ENCODE peak calls at places on chromosome 7, in seven cellular contexts. I is left lung, U is left ventricle myocardium inferior, V is heart left ventricle, S is OCI-LY7, X is gastrocnemius medialis, H is tibial artery. C is an unnamed sample.

GRCh38 chr7:46291601-46292150 is 370.6 kb upstream of the IGFBP3 start:
- DNase-seq in I (no peak), U (no peak), V (no peak), S (no peak), X (peak), H (peak), C (no peak)

GRCh38 chr7:139321071-139321745 is 19.9 kb upstream of the FMC1 start:
- DNase-seq in I (no peak), U (no peak), V (no peak), S (peak), X (no peak), H (no peak), C (no peak)

GRCh38 chr7:6505685-6506559 is 45.3 kb downstream of the GRID2IP start:
- DNase-seq in I (no peak), U (no peak), V (no peak), S (no peak), X (no peak), H (no peak), C (no peak)

GRCh38 chr7:100867040-100867795 is at the start of gene TRIP6:
- DNase-seq in I (peak), U (peak), V (peak), S (no peak), X (peak), H (peak), C (peak)

GRCh38 chr7:94057955-94058354 is 53.8 kb upstream of the BET1 start:
- DNase-seq in I (no peak), U (no peak), V (no peak), S (no peak), X (no peak), H (no peak), C (no peak)

GRCh38 chr7:51000956-51001355 is 218.3 kb upstream of the GRB10 start:
- DNase-seq in I (no peak), U (no peak), V (no peak), S (no peak), X (no peak), H (no peak), C (no peak)

GRCh38 chr7:41170466-41170865 is 532.4 kb downstream of the INHBA start:
- DNase-seq in I (no peak), U (no peak), V (no peak), S (no peak), X (no peak), H (no peak), C (no peak)

GRCh38 chr7:144454256-144455039 is 51.0 kb upstream of the NOBOX start:
- DNase-seq in I (no peak), U (no peak), V (no peak), S (no peak), X (no peak), H (no peak), C (no peak)

GRCh38 chr7:27587429-27587828 is 75.3 kb downstream of the HIBADH start:
- DNase-seq in I (no peak), U (no peak), V (no peak), S (no peak), X (no peak), H (no peak), C (no peak)

GRCh38 chr7:77855371-77856083 is 57.0 kb downstream of the PHTF2 start:
- DNase-seq in I (peak), U (peak), V (peak), S (no peak), X (peak), H (no peak), C (peak)

GRCh38 chr7:116443101-116443523 is 56.4 kb upstream of the CAV2 start:
- DNase-seq in I (no peak), U (no peak), V (no peak), S (no peak), X (no peak), H (no peak), C (no peak)

GRCh38 chr7:34430456-34430855 is 227.6 kb upstream of the NPSR1 start:
- DNase-seq in I (no peak), U (no peak), V (no peak), S (no peak), X (no peak), H (no peak), C (no peak)

GRCh38 chr7:36405409-36405803 is 15.7 kb downstream of the ANLN start:
- DNase-seq in I (no peak), U (no peak), V (no peak), S (no peak), X (no peak), H (no peak), C (no peak)

GRCh38 chr7:112001089-112001826 is 204.9 kb downstream of the DOCK4 start:
- DNase-seq in I (no peak), U (no peak), V (no peak), S (no peak), X (no peak), H (no peak), C (no peak)

GRCh38 chr7:5622746-5623145 is 158.7 kb downstream of the RNF216 start:
- DNase-seq in I (no peak), U (no peak), V (peak), S (no peak), X (no peak), H (no peak), C (no peak)

GRCh38 chr7:105656922-105657521 is 75.7 kb upstream of the EFCAB10 start:
- DNase-seq in I (no peak), U (no peak), V (no peak), S (peak), X (no peak), H (peak), C (no peak)

GRCh38 chr7:112938895-112939588 is 147.6 kb downstream of the GPR85 start:
- DNase-seq in I (peak), U (peak), V (peak), S (peak), X (no peak), H (peak), C (peak)

GRCh38 chr7:101608772-101609713 is 20.1 kb downstream of the MYL10 start:
- DNase-seq in I (peak), U (no peak), V (peak), S (no peak), X (no peak), H (no peak), C (no peak)

GRCh38 chr7:1829111-1829510 is 159.0 kb downstream of the ELFN1 start:
- DNase-seq in I (peak), U (peak), V (no peak), S (no peak), X (no peak), H (no peak), C (no peak)

GRCh38 chr7:138625849-138626230 is 75.3 kb downstream of the SVOPL start:
- DNase-seq in I (no peak), U (no peak), V (no peak), S (no peak), X (no peak), H (no peak), C (no peak)

GRCh38 chr7:63067897-63068585 is 930.6 kb upstream of the ZNF722 start:
- DNase-seq in I (no peak), U (peak), V (no peak), S (no peak), X (no peak), H (no peak), C (no peak)

GRCh38 chr7:3109516-3109915 is 65.8 kb upstream of the CARD11 start:
- DNase-seq in I (no peak), U (no peak), V (no peak), S (no peak), X (no peak), H (no peak), C (no peak)

GRCh38 chr7:71521506-71521905 is 389.6 kb downstream of the GALNT17 start:
- DNase-seq in I (no peak), U (no peak), V (no peak), S (no peak), X (peak), H (peak), C (peak)

GRCh38 chr7:105866124-105866801 is 10.1 kb downstream of the ATXN7L1 start:
- DNase-seq in I (no peak), U (no peak), V (no peak), S (no peak), X (no peak), H (no peak), C (no peak)

GRCh38 chr7:139691253-139691781 is 86.5 kb downstream of the HIPK2 start:
- DNase-seq in I (no peak), U (peak), V (peak), S (no peak), X (peak), H (no peak), C (no peak)

GRCh38 chr7:48035301-48035966 is at the start of gene C7orf57:
- DNase-seq in I (peak), U (peak), V (peak), S (peak), X (peak), H (peak), C (peak)

GRCh38 chr7:17244786-17245185 is 53.7 kb upstream of the AHR start:
- DNase-seq in I (no peak), U (no peak), V (no peak), S (no peak), X (no peak), H (no peak), C (no peak)

GRCh38 chr7:157890921-157891401 is 554.2 kb downstream of the DNAJB6 start:
- DNase-seq in I (no peak), U (no peak), V (no peak), S (no peak), X (no peak), H (peak), C (no peak)

GRCh38 chr7:157845203-157845810 is 508.5 kb downstream of the DNAJB6 start:
- DNase-seq in I (no peak), U (no peak), V (no peak), S (no peak), X (no peak), H (no peak), C (no peak)

GRCh38 chr7:135980665-135981180 is 3.6 kb upstream of the MTPN start:
- DNase-seq in I (peak), U (no peak), V (no peak), S (peak), X (no peak), H (no peak), C (no peak)

GRCh38 chr7:116776610-116777289 is 85.6 kb upstream of the CAPZA2 start:
- DNase-seq in I (no peak), U (no peak), V (no peak), S (no peak), X (no peak), H (no peak), C (no peak)

GRCh38 chr7:137687556-137688280 is 159.1 kb downstream of the DGKI start:
- DNase-seq in I (no peak), U (no peak), V (no peak), S (no peak), X (no peak), H (no peak), C (no peak)

GRCh38 chr7:7032221-7032620 is 150.1 kb upstream of the C1GALT1 start:
- DNase-seq in I (no peak), U (no peak), V (no peak), S (no peak), X (no peak), H (no peak), C (no peak)

GRCh38 chr7:104894998-104895850 is 118.8 kb upstream of the KMT2E start:
- DNase-seq in I (no peak), U (no peak), V (no peak), S (no peak), X (no peak), H (no peak), C (no peak)

GRCh38 chr7:149851449-149851848 is 13.3 kb downstream of the ZNF862 start:
- DNase-seq in I (no peak), U (no peak), V (no peak), S (no peak), X (no peak), H (no peak), C (no peak)

GRCh38 chr7:149849174-149849573 is 11.0 kb downstream of the ZNF862 start:
- DNase-seq in I (no peak), U (no peak), V (no peak), S (no peak), X (no peak), H (no peak), C (no peak)

GRCh38 chr7:149853157-149853556 is 15.0 kb downstream of the ZNF862 start:
- DNase-seq in I (no peak), U (no peak), V (no peak), S (no peak), X (no peak), H (no peak), C (no peak)

GRCh38 chr7:149850716-149851115 is 12.5 kb downstream of the ZNF862 start:
- DNase-seq in I (no peak), U (no peak), V (no peak), S (no peak), X (no peak), H (no peak), C (no peak)

DNA sequence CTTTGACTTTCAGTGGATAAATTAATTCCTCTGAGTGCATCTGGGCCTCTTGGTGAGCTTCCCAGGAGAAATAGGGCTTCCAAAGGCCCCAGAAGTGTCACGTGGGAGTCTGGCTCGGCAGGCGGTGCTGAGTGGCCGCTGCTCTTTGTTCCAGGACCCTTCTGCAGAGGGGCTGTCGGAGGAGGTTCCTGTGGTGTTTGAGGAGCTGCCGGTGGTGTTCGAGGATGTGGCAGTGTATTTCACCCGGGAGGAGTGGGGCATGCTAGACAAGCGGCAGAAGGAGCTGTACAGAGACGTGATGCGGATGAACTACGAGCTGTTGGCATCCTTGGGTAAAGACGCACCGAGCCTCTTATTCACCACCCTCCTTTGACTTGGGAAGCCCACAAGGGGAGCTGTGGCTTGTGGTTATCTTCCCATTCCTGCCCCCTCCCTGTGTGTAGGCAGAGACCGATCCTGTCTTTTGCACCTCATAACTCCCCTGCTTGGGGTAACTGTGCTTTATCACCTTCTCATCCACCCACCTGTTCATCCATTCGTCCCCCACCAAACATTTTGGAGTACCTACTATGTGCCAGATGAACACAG is 11.9 kb downstream of the ZNF862 start:
- DNase-seq in I (no peak), U (no peak), V (no peak), S (no peak), X (no peak), H (no peak), C (no peak)
- TF ChIP-seq CTCF in I (no peak), U (no peak), V (no peak), S (no peak), X (no peak), H (no peak), C (no peak)

DNA sequence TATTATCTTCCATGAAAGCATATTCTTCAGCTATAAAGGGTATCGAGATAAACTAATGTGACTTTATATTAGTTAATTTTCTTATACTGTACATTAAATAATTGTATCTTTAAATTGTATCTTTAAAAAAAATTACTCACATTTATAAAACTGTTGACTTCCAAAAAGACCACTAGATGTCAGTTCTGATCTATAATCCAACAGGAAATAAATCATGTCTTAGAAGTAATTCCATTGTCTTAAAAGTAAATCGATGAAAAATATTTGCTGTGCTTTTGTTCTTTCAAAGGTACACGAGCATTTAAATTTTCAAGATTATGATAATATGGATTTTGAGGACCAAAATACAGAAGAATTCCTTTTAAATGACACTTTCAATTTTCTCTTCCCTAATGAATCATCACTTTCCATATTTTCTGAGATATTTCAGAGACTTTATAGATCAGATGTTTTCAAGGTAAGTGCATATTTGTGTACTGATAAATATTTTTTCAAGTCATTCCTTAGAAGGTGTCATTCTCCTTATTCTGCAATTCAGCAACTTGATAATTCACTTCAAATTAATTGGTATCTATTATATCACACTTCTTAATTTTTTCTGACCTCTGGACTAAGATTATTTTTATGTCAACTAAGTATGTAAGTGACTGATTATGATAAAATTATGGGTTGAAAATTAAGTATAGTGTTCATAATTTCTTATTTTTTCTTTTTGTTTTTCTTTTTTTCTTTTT is 138.5 kb downstream of the CPED1 start:
- DNase-seq in I (no peak), U (no peak), V (no peak), S (peak), X (no peak), H (no peak), C (no peak)
- TF ChIP-seq CTCF in I (no peak), U (peak), V (no peak), S (peak), X (no peak), H (no peak), C (peak)

GRCh38 chr7:76069238-76069638 is 21.3 kb downstream of the MDH2 start:
- DNase-seq in I (peak), U (peak), V (peak), S (no peak), X (peak), H (peak), C (peak)
- TF ChIP-seq CTCF in I (no peak), U (no peak), V (no peak), S (no peak), X (no peak), H (no peak), C (no peak)

DNA sequence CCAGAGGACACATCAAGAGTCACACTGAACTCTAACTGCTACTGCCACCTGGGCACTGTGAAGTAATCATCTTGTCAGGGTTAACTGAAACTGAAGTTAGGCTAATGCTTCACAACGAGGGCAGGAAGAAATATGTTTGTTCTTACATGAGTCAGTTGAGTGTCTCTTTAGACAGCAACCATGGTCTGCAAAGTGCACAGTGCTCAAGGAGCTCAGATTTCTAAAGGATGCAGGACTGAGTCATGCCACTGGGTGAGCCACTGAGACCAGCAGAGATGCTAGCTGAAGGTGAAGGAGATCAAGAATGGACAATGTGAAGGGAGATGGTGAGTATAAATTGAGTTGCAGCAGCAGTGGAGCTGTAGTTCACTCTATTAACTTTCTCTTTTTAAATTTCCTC is 76.0 kb upstream of the CTTNBP2 start:
- DNase-seq in I (no peak), U (no peak), V (no peak), S (no peak), X (no peak), H (no peak), C (no peak)
- TF ChIP-seq CTCF in I (no peak), U (no peak), V (no peak), S (peak), X (no peak), H (no peak), C (no peak)

DNA sequence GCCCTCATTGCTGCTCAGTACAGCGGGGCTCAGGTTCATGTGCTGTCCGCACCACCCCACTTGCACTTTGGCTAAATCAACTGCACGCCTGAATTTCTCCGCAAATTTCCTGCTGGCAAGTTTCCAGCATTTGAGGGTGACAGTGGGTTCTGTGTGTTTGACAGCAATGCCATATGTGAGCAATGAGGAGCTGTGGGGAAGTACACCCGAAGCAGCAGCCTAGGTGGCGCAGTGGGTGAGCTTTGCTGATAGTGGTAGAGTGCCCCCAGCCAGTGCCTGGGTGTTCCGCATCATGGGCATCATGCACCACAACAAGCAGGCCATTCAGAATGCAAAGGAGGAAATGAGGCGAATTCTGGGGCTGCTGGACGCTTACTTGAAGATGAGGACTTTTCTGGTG is 103.9 kb upstream of the POT1 start:
- DNase-seq in I (no peak), U (no peak), V (no peak), S (no peak), X (no peak), H (no peak), C (no peak)
- TF ChIP-seq CTCF in I (no peak), U (no peak), V (no peak), S (peak), X (no peak), H (no peak), C (no peak)